ENCODE peak calls at places on chromosome X, in nine cellular contexts. B is stomach, A is H7, I is posterior vena cava, K is stromal cell of bone marrow, V is endodermal cell, Z is ELR, W is posterior cingulate gyrus, R is LoVo. O is an unnamed sample.

GRCh38 chrX:1306909-1307625 is 29.5 kb upstream of the IL3RA start:
- DNase-seq in B (no peak), A (peak), I (no peak), K (no peak), V (no peak), Z (peak), W (no peak), R (no peak), O (no peak)

GRCh38 chrX:106933538-106933961 is 13.3 kb downstream of the CLDN2 start:
- DNase-seq in B (peak), A (no peak), I (peak), K (no peak), V (peak), Z (no peak), W (no peak), R (peak), O (no peak)

GRCh38 chrX:24099394-24099793 is 44.6 kb downstream of the EIF2S3 start:
- DNase-seq in B (no peak), A (no peak), I (no peak), K (no peak), V (no peak), Z (no peak), W (no peak), R (no peak), O (no peak)

GRCh38 chrX:77442728-77443127 is 4.5 kb upstream of the FGF16 start:
- DNase-seq in B (no peak), A (no peak), I (no peak), K (no peak), V (no peak), Z (peak), W (no peak), R (no peak), O (no peak)

GRCh38 chrX:53319614-53320542 is 38.5 kb upstream of the IQSEC2 start:
- DNase-seq in B (no peak), A (peak), I (peak), K (no peak), V (peak), Z (peak), W (no peak), R (no peak), O (no peak)

GRCh38 chrX:49627030-49627777 is 28.4 kb downstream of the GAGE1 start:
- DNase-seq in B (no peak), A (peak), I (no peak), K (no peak), V (peak), Z (no peak), W (no peak), R (no peak), O (peak)

GRCh38 chrX:135476378-135476777 is 44.1 kb upstream of the INTS6L start:
- DNase-seq in B (no peak), A (no peak), I (no peak), K (no peak), V (no peak), Z (no peak), W (no peak), R (no peak), O (no peak)

GRCh38 chrX:28549839-28550238 is 37.4 kb upstream of the IL1RAPL1 start:
- DNase-seq in B (no peak), A (no peak), I (no peak), K (no peak), V (no peak), Z (no peak), W (no peak), R (no peak), O (peak)

GRCh38 chrX:11557120-11557519 is 108.6 kb downstream of the ARHGAP6 start:
- DNase-seq in B (no peak), A (no peak), I (no peak), K (peak), V (no peak), Z (peak), W (no peak), R (no peak), O (no peak)

GRCh38 chrX:2228466-2228865 is 272.3 kb downstream of the DHRSX start:
- DNase-seq in B (no peak), A (no peak), I (no peak), K (no peak), V (no peak), Z (no peak), W (no peak), R (no peak), O (no peak)

GRCh38 chrX:79366888-79367749 is at the start of gene ITM2A:
- DNase-seq in B (peak), A (peak), I (peak), K (no peak), V (peak), Z (no peak), W (peak), R (no peak), O (peak)

GRCh38 chrX:149504226-149504914 is 736 bp downstream of the IDS start:
- DNase-seq in B (no peak), A (peak), I (no peak), K (no peak), V (peak), Z (peak), W (no peak), R (no peak), O (peak)

GRCh38 chrX:119272882-119273806 is 37.1 kb downstream of the PGRMC1 start:
- DNase-seq in B (peak), A (peak), I (no peak), K (no peak), V (peak), Z (no peak), W (no peak), R (no peak), O (peak)

GRCh38 chrX:65035451-65035779 is 59.2 kb upstream of the ZC4H2 start:
- DNase-seq in B (peak), A (peak), I (peak), K (no peak), V (peak), Z (peak), W (no peak), R (no peak), O (peak)

GRCh38 chrX:101417190-101417589 is 9.2 kb downstream of the HNRNPH2 start:
- DNase-seq in B (no peak), A (no peak), I (no peak), K (no peak), V (no peak), Z (no peak), W (no peak), R (no peak), O (no peak)

GRCh38 chrX:17374619-17375360 is at the start of gene NHS:
- DNase-seq in B (peak), A (peak), I (peak), K (peak), V (peak), Z (peak), W (peak), R (peak), O (peak)

O was measured in WTC11.